ENCODE peak calls at places on chromosome 7, in five cellular contexts. One of them, this sample, is unnamed.

GRCh38 chr7:79495544-79496272 is 42.2 kb upstream of the MAGI2 start:
- DNase-seq in IMR-90: peak; percentile 89
- DNase-seq in A549: no peak
- DNase-seq in K562: no peak
- DNase-seq in GM12878: no peak
- DNase-seq in this sample: no peak

GRCh38 chr7:4700577-4701235 is 18.6 kb downstream of the FOXK1 start:
- DNase-seq in IMR-90: peak; percentile 100
- DNase-seq in A549: peak; percentile 60
- DNase-seq in K562: peak; percentile 38
- DNase-seq in GM12878: no peak
- DNase-seq in this sample: no peak

GRCh38 chr7:116809636-116810266 is 52.6 kb upstream of the CAPZA2 start:
- DNase-seq in IMR-90: peak; percentile 77
- DNase-seq in A549: peak; percentile 79
- DNase-seq in K562: peak; percentile 82
- DNase-seq in GM12878: no peak
- DNase-seq in this sample: peak; percentile 47

GRCh38 chr7:18580945-18581344 is 85.4 kb downstream of the HDAC9 start:
- DNase-seq in IMR-90: no peak
- DNase-seq in A549: no peak
- DNase-seq in K562: no peak
- DNase-seq in GM12878: no peak
- DNase-seq in this sample: no peak

GRCh38 chr7:142094861-142095260 is 16.7 kb upstream of the MGAM2 start:
- DNase-seq in IMR-90: no peak
- DNase-seq in A549: no peak
- DNase-seq in K562: no peak
- DNase-seq in GM12878: no peak
- DNase-seq in this sample: no peak

GRCh38 chr7:45888185-45888992 is at the start of gene IGFBP1:
- DNase-seq in IMR-90: peak; percentile 25
- DNase-seq in A549: peak; percentile 40
- DNase-seq in K562: no peak
- DNase-seq in GM12878: no peak
- DNase-seq in this sample: peak; percentile 83

GRCh38 chr7:139721844-139722243 is 56.0 kb downstream of the HIPK2 start:
- DNase-seq in IMR-90: no peak
- DNase-seq in A549: no peak
- DNase-seq in K562: no peak
- DNase-seq in GM12878: no peak
- DNase-seq in this sample: no peak

GRCh38 chr7:135160098-135160857 is 10.2 kb downstream of the CYREN start:
- DNase-seq in IMR-90: peak; percentile 67
- DNase-seq in A549: peak; percentile 36
- DNase-seq in K562: peak; percentile 90
- DNase-seq in GM12878: no peak
- DNase-seq in this sample: no peak

GRCh38 chr7:76333388-76334101 is 25.2 kb downstream of the YWHAG start:
- DNase-seq in IMR-90: no peak
- DNase-seq in A549: no peak
- DNase-seq in K562: no peak
- DNase-seq in GM12878: no peak
- DNase-seq in this sample: no peak

GRCh38 chr7:150737265-150738055 is at the start of gene GIMAP5:
- DNase-seq in IMR-90: no peak
- DNase-seq in A549: no peak
- DNase-seq in K562: no peak
- DNase-seq in GM12878: no peak
- DNase-seq in this sample: no peak

DNA sequence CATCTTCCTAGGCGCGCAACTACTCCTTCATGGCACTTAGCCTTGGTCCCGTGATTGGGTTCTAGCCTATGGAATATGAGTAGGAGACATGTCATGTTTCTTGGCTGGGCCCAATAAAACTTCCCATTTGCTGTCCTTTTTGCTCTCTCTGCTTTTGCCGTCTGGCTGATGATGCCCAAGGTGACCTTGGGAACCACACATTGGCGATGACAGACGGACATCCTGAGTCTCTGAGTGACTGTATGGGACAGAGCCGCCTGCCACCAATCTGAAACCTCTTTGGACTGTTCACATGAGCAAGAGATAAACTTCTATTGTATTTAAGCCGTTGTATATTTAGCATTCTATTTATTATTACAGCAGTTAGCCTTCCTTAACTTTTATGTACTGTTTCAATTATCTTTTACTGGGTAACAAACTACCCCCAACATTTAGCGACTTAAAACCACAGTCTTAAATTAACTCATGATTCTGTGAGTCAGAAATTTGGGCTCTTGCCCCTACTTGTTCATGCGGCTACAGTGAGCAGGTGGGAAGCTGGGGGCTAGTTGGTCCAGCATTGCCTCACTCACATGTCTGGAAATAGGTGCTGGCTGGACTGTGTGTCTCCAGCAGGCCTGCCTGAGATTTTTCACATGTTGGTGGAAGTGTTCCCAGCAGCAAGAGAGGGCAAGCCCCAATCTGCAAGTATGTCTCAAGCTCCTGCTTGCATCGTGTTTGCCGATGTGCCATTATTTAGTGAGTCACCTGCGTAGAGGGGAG is 71.7 kb downstream of the NOD1 start:
- DNase-seq in IMR-90: no peak
- DNase-seq in A549: no peak
- DNase-seq in K562: no peak
- DNase-seq in GM12878: no peak
- DNase-seq in this sample: no peak
- TF ChIP-seq RCOR1 in IMR-90: no peak
- TF ChIP-seq RCOR1 in A549: no peak
- TF ChIP-seq RCOR1 in K562: no peak
- TF ChIP-seq RCOR1 in GM12878: no peak
- TF ChIP-seq RCOR1 in this sample: no peak

GRCh38 chr7:120981117-120981516 is 7.4 kb upstream of the CPED1 start:
- DNase-seq in IMR-90: no peak
- DNase-seq in A549: no peak
- DNase-seq in K562: no peak
- DNase-seq in GM12878: no peak
- DNase-seq in this sample: no peak
- TF ChIP-seq RCOR1 in IMR-90: no peak
- TF ChIP-seq RCOR1 in A549: no peak
- TF ChIP-seq RCOR1 in K562: no peak
- TF ChIP-seq RCOR1 in GM12878: no peak
- TF ChIP-seq RCOR1 in this sample: no peak

GRCh38 chr7:73703985-73704639 is 15.4 kb downstream of the STX1A start:
- DNase-seq in IMR-90: peak; percentile 12
- DNase-seq in A549: peak; percentile 84
- DNase-seq in K562: peak; percentile 86
- DNase-seq in GM12878: no peak
- DNase-seq in this sample: peak; percentile 89
- TF ChIP-seq RCOR1 in IMR-90: no peak
- TF ChIP-seq RCOR1 in A549: no peak
- TF ChIP-seq RCOR1 in K562: no peak
- TF ChIP-seq RCOR1 in GM12878: no peak
- TF ChIP-seq RCOR1 in this sample: no peak

GRCh38 chr7:34313289-34313688 is 344.7 kb upstream of the NPSR1 start:
- DNase-seq in IMR-90: peak; percentile 34
- DNase-seq in A549: no peak
- DNase-seq in K562: no peak
- DNase-seq in GM12878: no peak
- DNase-seq in this sample: no peak
- TF ChIP-seq RCOR1 in IMR-90: no peak
- TF ChIP-seq RCOR1 in A549: no peak
- TF ChIP-seq RCOR1 in K562: no peak
- TF ChIP-seq RCOR1 in GM12878: no peak
- TF ChIP-seq RCOR1 in this sample: no peak

DNA sequence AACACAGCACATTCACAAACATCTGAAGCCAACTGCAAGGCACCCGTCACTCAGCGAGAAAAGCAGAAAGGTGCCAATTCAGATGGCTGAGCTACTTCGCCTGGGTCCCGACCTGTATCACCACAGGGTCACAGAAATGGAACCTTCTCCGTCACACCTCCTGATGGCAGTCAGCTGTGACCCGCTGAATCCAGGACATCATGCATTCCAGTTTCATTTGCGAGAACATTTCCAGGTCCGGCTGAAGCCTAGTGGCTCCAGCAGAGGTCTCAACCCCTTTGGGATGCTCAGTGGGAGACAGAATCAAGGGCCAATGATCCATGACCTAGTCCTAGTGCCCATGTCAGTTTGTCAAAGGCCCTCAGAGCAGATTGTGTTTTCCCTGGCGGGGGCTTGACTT is 193.6 kb upstream of the KLF14 start:
- DNase-seq in IMR-90: no peak
- DNase-seq in A549: no peak
- DNase-seq in K562: no peak
- DNase-seq in GM12878: no peak
- DNase-seq in this sample: no peak
- TF ChIP-seq RCOR1 in IMR-90: no peak
- TF ChIP-seq RCOR1 in A549: no peak
- TF ChIP-seq RCOR1 in K562: no peak
- TF ChIP-seq RCOR1 in GM12878: no peak
- TF ChIP-seq RCOR1 in this sample: no peak

DNA sequence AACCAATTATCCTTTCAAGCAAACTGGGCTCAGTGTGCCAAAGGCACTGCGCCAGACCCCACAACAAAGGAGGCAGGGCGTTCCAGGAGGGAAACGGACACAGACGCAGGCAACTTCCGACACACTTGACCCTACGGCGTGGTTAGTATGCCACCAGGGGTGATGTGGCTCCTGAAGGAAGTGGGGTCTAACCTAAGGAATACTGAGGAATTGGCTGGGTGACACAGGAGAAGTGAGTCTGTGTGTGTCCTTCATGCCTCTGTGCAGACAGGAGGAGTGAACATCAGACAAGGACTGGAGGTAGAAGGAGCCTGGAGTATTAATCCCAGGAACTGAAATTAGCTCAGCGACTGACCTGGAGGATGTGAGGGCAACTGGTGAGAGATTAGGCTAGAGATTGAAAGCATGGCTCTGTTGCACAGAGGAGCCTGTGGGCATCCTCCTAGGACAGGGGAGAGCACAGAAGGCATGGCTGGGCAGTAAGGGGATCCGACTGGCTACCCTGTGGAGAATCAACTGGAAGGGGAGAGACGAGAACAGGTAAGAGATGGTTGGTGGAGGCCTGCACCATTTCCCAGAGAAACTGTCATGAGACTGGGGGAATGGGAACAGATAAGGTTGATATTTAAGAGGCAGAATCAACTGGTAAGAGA is 27.8 kb downstream of the GSDME start:
- DNase-seq in IMR-90: no peak
- DNase-seq in A549: no peak
- DNase-seq in K562: no peak
- DNase-seq in GM12878: no peak
- DNase-seq in this sample: no peak
- TF ChIP-seq RCOR1 in IMR-90: no peak
- TF ChIP-seq RCOR1 in A549: no peak
- TF ChIP-seq RCOR1 in K562: no peak
- TF ChIP-seq RCOR1 in GM12878: no peak
- TF ChIP-seq RCOR1 in this sample: no peak

GRCh38 chr7:43300121-43300520 is 187.7 kb downstream of the HECW1 start:
- DNase-seq in IMR-90: no peak
- DNase-seq in A549: no peak
- DNase-seq in K562: no peak
- DNase-seq in GM12878: no peak
- DNase-seq in this sample: no peak
- TF ChIP-seq RCOR1 in IMR-90: no peak
- TF ChIP-seq RCOR1 in A549: no peak
- TF ChIP-seq RCOR1 in K562: no peak
- TF ChIP-seq RCOR1 in GM12878: no peak
- TF ChIP-seq RCOR1 in this sample: no peak

DNA sequence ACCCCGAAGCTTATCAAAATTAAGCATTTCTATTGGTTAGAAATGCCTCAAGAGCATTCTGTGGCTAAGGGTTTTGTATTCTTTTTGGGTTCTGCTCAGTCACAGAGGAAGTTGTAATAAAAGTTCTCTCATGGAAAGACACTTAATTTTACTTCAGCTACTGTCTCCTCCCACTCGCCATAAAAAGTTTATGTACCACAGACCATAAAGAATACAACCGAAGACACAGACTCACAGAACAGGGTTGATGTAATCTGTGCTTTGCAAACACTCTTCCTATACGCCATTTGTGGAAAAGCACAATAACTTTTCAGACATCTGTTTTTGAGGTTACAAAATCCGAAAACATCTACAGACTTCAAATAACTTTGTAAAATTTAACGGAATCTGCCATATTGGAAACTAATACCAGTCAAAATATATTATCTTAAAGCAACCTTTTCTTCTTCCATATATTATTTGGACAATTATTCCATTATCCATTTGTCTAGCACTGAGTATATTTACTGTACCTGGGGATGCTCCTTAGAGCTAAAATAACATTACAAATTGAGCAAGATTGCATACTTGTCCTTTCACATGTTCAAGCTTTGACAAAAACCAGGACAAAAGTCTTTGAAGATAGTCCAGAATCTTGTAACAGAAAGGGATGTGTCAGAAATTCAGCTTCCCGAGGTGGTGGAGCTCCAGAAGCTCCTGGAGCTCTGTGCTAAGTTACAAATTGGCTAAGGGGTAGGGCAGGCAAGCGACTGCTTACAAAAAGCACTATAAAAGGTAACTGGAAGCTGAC is 219.0 kb upstream of the MEOX2 start:
- DNase-seq in IMR-90: no peak
- DNase-seq in A549: no peak
- DNase-seq in K562: no peak
- DNase-seq in GM12878: no peak
- DNase-seq in this sample: no peak
- TF ChIP-seq RCOR1 in IMR-90: no peak
- TF ChIP-seq RCOR1 in A549: no peak
- TF ChIP-seq RCOR1 in K562: no peak
- TF ChIP-seq RCOR1 in GM12878: no peak
- TF ChIP-seq RCOR1 in this sample: no peak

GRCh38 chr7:674454-675410 is 51.8 kb upstream of the DNAAF5 start:
- DNase-seq in IMR-90: no peak
- DNase-seq in A549: no peak
- DNase-seq in K562: no peak
- DNase-seq in GM12878: no peak
- DNase-seq in this sample: no peak

GRCh38 chr7:673681-674453 is 52.6 kb upstream of the DNAAF5 start:
- DNase-seq in IMR-90: no peak
- DNase-seq in A549: no peak
- DNase-seq in K562: no peak
- DNase-seq in GM12878: no peak
- DNase-seq in this sample: no peak

GRCh38 chr7:671415-672042 is 55.0 kb upstream of the DNAAF5 start:
- DNase-seq in IMR-90: no peak
- DNase-seq in A549: no peak
- DNase-seq in K562: no peak
- DNase-seq in GM12878: no peak
- DNase-seq in this sample: no peak

GRCh38 chr7:670501-671390 is 55.8 kb upstream of the DNAAF5 start:
- DNase-seq in IMR-90: no peak
- DNase-seq in A549: no peak
- DNase-seq in K562: no peak
- DNase-seq in GM12878: no peak
- DNase-seq in this sample: no peak

DNA sequence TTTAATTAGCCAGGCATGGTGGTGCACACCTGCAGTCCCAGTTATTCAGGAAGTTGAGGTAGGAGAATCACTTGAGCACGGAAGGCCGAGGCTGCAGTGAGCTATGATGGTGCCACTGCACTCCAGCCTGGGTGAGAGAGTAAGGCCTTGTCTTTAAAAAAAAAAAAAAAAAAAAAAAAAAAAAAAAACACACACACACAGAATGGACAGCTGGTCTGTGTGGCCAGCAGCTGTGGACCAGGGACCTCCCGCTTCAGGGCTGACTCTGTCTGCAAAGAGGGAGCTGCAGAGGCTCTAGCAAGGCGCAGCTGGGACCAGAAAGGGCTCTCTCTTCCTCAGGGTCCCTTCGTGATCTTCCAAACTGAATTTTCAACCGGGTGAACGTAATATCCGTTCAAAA is 53.6 kb upstream of the DNAAF5 start:
- DNase-seq in IMR-90: no peak
- DNase-seq in A549: no peak
- DNase-seq in K562: no peak
- DNase-seq in GM12878: no peak
- DNase-seq in this sample: peak; percentile 74
- TF ChIP-seq RCOR1 in IMR-90: no peak
- TF ChIP-seq RCOR1 in A549: no peak
- TF ChIP-seq RCOR1 in K562: no peak
- TF ChIP-seq RCOR1 in GM12878: no peak
- TF ChIP-seq RCOR1 in this sample: no peak

This sample was measured in SK-N-SH.